ENCODE peak calls at places on chromosomes 4 and X, in four cellular contexts. One of them, this sample, is unnamed.

GRCh38 chr4:74377714-74378113 is 12.8 kb downstream of the EREG start:
- DNase-seq in CD4-positive, alpha-beta T cell: no peak
- DNase-seq in dorsolateral prefrontal cortex: no peak
- DNase-seq in AG04449: no peak
- DNase-seq in this sample: no peak

GRCh38 chr4:151434183-151434860 is 25.3 kb downstream of the FHIP1A start:
- DNase-seq in CD4-positive, alpha-beta T cell: no peak
- DNase-seq in dorsolateral prefrontal cortex: no peak
- DNase-seq in AG04449: peak
- DNase-seq in this sample: no peak

GRCh38 chrX:130895299-130895698 is 7.7 kb downstream of the ENOX2 start:
- DNase-seq in CD4-positive, alpha-beta T cell: no peak
- DNase-seq in dorsolateral prefrontal cortex: no peak
- DNase-seq in AG04449: no peak
- DNase-seq in this sample: no peak

GRCh38 chr4:22508376-22508775 is 7.5 kb downstream of the ADGRA3 start:
- DNase-seq in CD4-positive, alpha-beta T cell: no peak
- DNase-seq in dorsolateral prefrontal cortex: no peak
- DNase-seq in AG04449: no peak
- DNase-seq in this sample: no peak

GRCh38 chr4:87824352-87824751 is 8.4 kb upstream of the MEPE start:
- DNase-seq in CD4-positive, alpha-beta T cell: no peak
- DNase-seq in dorsolateral prefrontal cortex: no peak
- DNase-seq in AG04449: no peak
- DNase-seq in this sample: no peak

GRCh38 chr4:11470709-11471441 is 42.2 kb upstream of the HS3ST1 start:
- DNase-seq in CD4-positive, alpha-beta T cell: no peak
- DNase-seq in dorsolateral prefrontal cortex: no peak
- DNase-seq in AG04449: no peak
- DNase-seq in this sample: no peak

GRCh38 chr4:145347684-145348083 is 134.0 kb upstream of the SMAD1 start:
- DNase-seq in CD4-positive, alpha-beta T cell: no peak
- DNase-seq in dorsolateral prefrontal cortex: no peak
- DNase-seq in AG04449: peak
- DNase-seq in this sample: no peak

GRCh38 chrX:2418000-2418399 is 82.8 kb downstream of the DHRSX start:
- DNase-seq in CD4-positive, alpha-beta T cell: no peak
- DNase-seq in dorsolateral prefrontal cortex: no peak
- DNase-seq in AG04449: no peak
- DNase-seq in this sample: no peak

GRCh38 chr4:53313510-53313909 is 52.4 kb downstream of the SCFD2 start:
- DNase-seq in CD4-positive, alpha-beta T cell: no peak
- DNase-seq in dorsolateral prefrontal cortex: no peak
- DNase-seq in AG04449: no peak
- DNase-seq in this sample: no peak

GRCh38 chr4:17557880-17558279 is 19.1 kb upstream of the LAP3 start:
- DNase-seq in CD4-positive, alpha-beta T cell: no peak
- DNase-seq in dorsolateral prefrontal cortex: no peak
- DNase-seq in AG04449: no peak
- DNase-seq in this sample: no peak

GRCh38 chr4:54100607-54101189 is 735 bp downstream of the GSX2 start:
- DNase-seq in CD4-positive, alpha-beta T cell: no peak
- DNase-seq in dorsolateral prefrontal cortex: no peak
- DNase-seq in AG04449: no peak
- DNase-seq in this sample: no peak

GRCh38 chr4:62709618-62710252 is 1509.6 kb downstream of the ADGRL3 start:
- DNase-seq in CD4-positive, alpha-beta T cell: no peak
- DNase-seq in dorsolateral prefrontal cortex: no peak
- DNase-seq in AG04449: no peak
- DNase-seq in this sample: no peak

GRCh38 chrX:15525664-15526416 is 25.2 kb downstream of the BMX start:
- DNase-seq in CD4-positive, alpha-beta T cell: no peak
- DNase-seq in dorsolateral prefrontal cortex: no peak
- DNase-seq in AG04449: no peak
- DNase-seq in this sample: no peak

GRCh38 chr4:186204611-186205144 is 13.3 kb downstream of the CYP4V2 start:
- DNase-seq in CD4-positive, alpha-beta T cell: no peak
- DNase-seq in dorsolateral prefrontal cortex: no peak
- DNase-seq in AG04449: no peak
- DNase-seq in this sample: no peak

GRCh38 chr4:152508386-152508785 is 27.5 kb downstream of the FBXW7 start:
- DNase-seq in CD4-positive, alpha-beta T cell: no peak
- DNase-seq in dorsolateral prefrontal cortex: no peak
- DNase-seq in AG04449: no peak
- DNase-seq in this sample: no peak

GRCh38 chrX:47621851-47622250 is 2.2 kb upstream of the SYN1 start:
- DNase-seq in CD4-positive, alpha-beta T cell: no peak
- DNase-seq in dorsolateral prefrontal cortex: no peak
- DNase-seq in AG04449: no peak
- DNase-seq in this sample: peak

GRCh38 chrX:118347131-118347530 is 1.2 kb downstream of the WDR44 start:
- DNase-seq in CD4-positive, alpha-beta T cell: no peak
- DNase-seq in dorsolateral prefrontal cortex: no peak
- DNase-seq in AG04449: no peak
- DNase-seq in this sample: no peak

GRCh38 chr4:140099993-140100392 is 54.0 kb downstream of the MAML3 start:
- DNase-seq in CD4-positive, alpha-beta T cell: no peak
- DNase-seq in dorsolateral prefrontal cortex: no peak
- DNase-seq in AG04449: no peak
- DNase-seq in this sample: peak

GRCh38 chr4:3701271-3702083 is 64.7 kb upstream of the ADRA2C start:
- DNase-seq in CD4-positive, alpha-beta T cell: no peak
- DNase-seq in dorsolateral prefrontal cortex: peak
- DNase-seq in AG04449: no peak
- DNase-seq in this sample: no peak

GRCh38 chr4:23135792-23136645 is 443.3 kb downstream of the GBA3 start:
- DNase-seq in CD4-positive, alpha-beta T cell: no peak
- DNase-seq in dorsolateral prefrontal cortex: no peak
- DNase-seq in AG04449: no peak
- DNase-seq in this sample: no peak

GRCh38 chr4:88792821-88793220 is 95.2 kb upstream of the NAP1L5 start:
- DNase-seq in CD4-positive, alpha-beta T cell: no peak
- DNase-seq in dorsolateral prefrontal cortex: no peak
- DNase-seq in AG04449: no peak
- DNase-seq in this sample: no peak

GRCh38 chr4:144948009-144948408 is 150.0 kb downstream of the ANAPC10 start:
- DNase-seq in CD4-positive, alpha-beta T cell: no peak
- DNase-seq in dorsolateral prefrontal cortex: no peak
- DNase-seq in AG04449: no peak
- DNase-seq in this sample: no peak

GRCh38 chr4:142777045-142777743 is 68.9 kb downstream of the INPP4B start:
- DNase-seq in CD4-positive, alpha-beta T cell: no peak
- DNase-seq in dorsolateral prefrontal cortex: no peak
- DNase-seq in AG04449: no peak
- DNase-seq in this sample: no peak

GRCh38 chr4:128338634-128339355 is 51.2 kb upstream of the PGRMC2 start:
- DNase-seq in CD4-positive, alpha-beta T cell: no peak
- DNase-seq in dorsolateral prefrontal cortex: no peak
- DNase-seq in AG04449: peak
- DNase-seq in this sample: no peak

GRCh38 chr4:103032575-103032974 is 13.1 kb upstream of the SLC9B1 start:
- DNase-seq in CD4-positive, alpha-beta T cell: no peak
- DNase-seq in dorsolateral prefrontal cortex: no peak
- DNase-seq in AG04449: no peak
- DNase-seq in this sample: no peak

GRCh38 chr4:1381944-1382541 is 24.2 kb downstream of the NKX1-1 start:
- DNase-seq in CD4-positive, alpha-beta T cell: no peak
- DNase-seq in dorsolateral prefrontal cortex: peak
- DNase-seq in AG04449: no peak
- DNase-seq in this sample: peak

GRCh38 chrX:130575831-130576404 is 174.1 kb downstream of the RBMX2 start:
- DNase-seq in CD4-positive, alpha-beta T cell: peak
- DNase-seq in dorsolateral prefrontal cortex: no peak
- DNase-seq in AG04449: no peak
- DNase-seq in this sample: no peak

GRCh38 chrX:74251006-74251930 is 52.7 kb upstream of the ZCCHC13 start:
- DNase-seq in CD4-positive, alpha-beta T cell: no peak
- DNase-seq in dorsolateral prefrontal cortex: no peak
- DNase-seq in AG04449: peak
- DNase-seq in this sample: no peak

This sample was measured in cardiac septum.